ENCODE peak calls at places on chromosome 9, in seven cellular contexts. U is stimulated activated effector memory CD8-positive, alpha-beta T cell treated with anti-CD3 and anti-CD28 coated beads, Interleukin-12 subunit alpha, Interleukin-12 subunit beta, amount 100 ng/mL, for 72 hours; G is NCI-H1105; P is endodermal cell; Y is cardiac fibroblast; B is activated T-cell treated with anti-CD3 and anti-CD28 coated beads, Interleukin-2, amount 50 U/mL, for 72 hours; D is ELR. W is an unnamed sample.
A peak's percentile ranks its signal among the peaks of the same experiment; 100 is the strongest.

GRCh38 chr9:112072721-112073553 is 102.2 kb downstream of the SUSD1 start:
- DNase-seq in U (no peak), G (no peak), P (no peak), Y (peak; percentile 94), B (no peak), D (peak; percentile 78), W (peak; percentile 90)

GRCh38 chr9:111198936-111199335 is 131.1 kb downstream of the OR2K2 start:
- DNase-seq in U (no peak), G (no peak), P (no peak), Y (peak; percentile 4), B (no peak), D (peak; percentile 3), W (peak; percentile 21)

GRCh38 chr9:116149844-116150243 is 3.7 kb upstream of the PAPPA start:
- DNase-seq in U (no peak), G (no peak), P (peak; percentile 82), Y (no peak), B (peak; percentile 14), D (peak; percentile 56), W (peak; percentile 18)

GRCh38 chr9:89686621-89687020 is 81.8 kb downstream of the GADD45G start:
- DNase-seq in U (no peak), G (no peak), P (no peak), Y (no peak), B (no peak), D (no peak), W (no peak)

GRCh38 chr9:6008169-6008979 is 7.0 kb downstream of the RANBP6 start:
- DNase-seq in U (peak; percentile 93), G (peak; percentile 98), P (peak; percentile 100), Y (peak; percentile 99), B (peak; percentile 91), D (peak; percentile 98), W (peak; percentile 98)

GRCh38 chr9:134325813-134326753 is at the start of gene RXRA:
- DNase-seq in U (peak; percentile 61), G (peak; percentile 42), P (peak; percentile 88), Y (peak; percentile 94), B (peak; percentile 52), D (peak; percentile 84), W (peak; percentile 83)

GRCh38 chr9:88776717-88777497 is 214.4 kb upstream of the S1PR3 start:
- DNase-seq in U (no peak), G (no peak), P (no peak), Y (peak; percentile 89), B (no peak), D (peak; percentile 93), W (peak; percentile 93)

GRCh38 chr9:9790216-9790872 is 822.5 kb downstream of the PTPRD start:
- DNase-seq in U (no peak), G (peak; percentile 67), P (peak; percentile 65), Y (peak; percentile 5), B (peak; percentile 6), D (peak; percentile 4), W (no peak)

GRCh38 chr9:92534199-92535159 is 1.3 kb downstream of the ECM2 start:
- DNase-seq in U (no peak), G (no peak), P (no peak), Y (no peak), B (no peak), D (no peak), W (peak; percentile 2)

GRCh38 chr9:94802795-94803194 is 76.3 kb downstream of the AOPEP start:
- DNase-seq in U (peak; percentile 68), G (no peak), P (peak; percentile 42), Y (no peak), B (peak; percentile 50), D (peak; percentile 84), W (peak; percentile 47)

GRCh38 chr9:109463924-109464625 is 34.0 kb downstream of the PTPN3 start:
- DNase-seq in U (no peak), G (no peak), P (no peak), Y (no peak), B (peak; percentile 42), D (no peak), W (no peak)

GRCh38 chr9:135076143-135076875 is 11.2 kb upstream of the OLFM1 start:
- DNase-seq in U (no peak), G (no peak), P (peak; percentile 49), Y (no peak), B (no peak), D (no peak), W (no peak)

GRCh38 chr9:71490810-71491209 is 277.5 kb downstream of the CEMIP2 start:
- DNase-seq in U (no peak), G (no peak), P (no peak), Y (no peak), B (no peak), D (peak; percentile 11), W (no peak)

GRCh38 chr9:113593682-113594281 is 130.3 kb downstream of the RGS3 start:
- DNase-seq in U (no peak), G (no peak), P (peak; percentile 98), Y (peak; percentile 99), B (no peak), D (peak; percentile 99), W (peak; percentile 98)

GRCh38 chr9:130867556-130867955 is 29.1 kb downstream of the QRFP start:
- DNase-seq in U (no peak), G (no peak), P (no peak), Y (no peak), B (no peak), D (no peak), W (no peak)

GRCh38 chr9:73129941-73130695 is 21.5 kb upstream of the ANXA1 start:
- DNase-seq in U (no peak), G (no peak), P (no peak), Y (no peak), B (no peak), D (no peak), W (no peak)

GRCh38 chr9:126219717-126220116 is 106.9 kb upstream of the MVB12B start:
- DNase-seq in U (no peak), G (no peak), P (peak; percentile 58), Y (no peak), B (no peak), D (no peak), W (no peak)

GRCh38 chr9:112125961-112126388 is 49.1 kb downstream of the SUSD1 start:
- DNase-seq in U (no peak), G (no peak), P (no peak), Y (no peak), B (no peak), D (no peak), W (no peak)

GRCh38 chr9:83061036-83061435 is 1.9 kb downstream of the RASEF start:
- DNase-seq in U (no peak), G (no peak), P (no peak), Y (no peak), B (no peak), D (peak; percentile 26), W (no peak)

GRCh38 chr9:136015656-136016055 is 54.5 kb upstream of the UBAC1 start:
- DNase-seq in U (no peak), G (no peak), P (peak; percentile 33), Y (no peak), B (no peak), D (no peak), W (no peak)

GRCh38 chr9:72312563-72312962 is 52.4 kb downstream of the ZFAND5 start:
- DNase-seq in U (no peak), G (no peak), P (no peak), Y (no peak), B (no peak), D (no peak), W (no peak)

GRCh38 chr9:15182755-15183154 is 124.3 kb downstream of the TTC39B start:
- DNase-seq in U (no peak), G (no peak), P (no peak), Y (no peak), B (no peak), D (no peak), W (no peak)

GRCh38 chr9:35599763-35600604 is 5.1 kb upstream of the TESK1 start:
- DNase-seq in U (no peak), G (no peak), P (peak; percentile 62), Y (peak; percentile 8), B (no peak), D (peak; percentile 18), W (no peak)

GRCh38 chr9:100099722-100100042 is 639 bp downstream of the INVS start:
- DNase-seq in U (no peak), G (no peak), P (no peak), Y (no peak), B (no peak), D (no peak), W (peak; percentile 44)

GRCh38 chr9:36928670-36929349 is 105.3 kb downstream of the PAX5 start:
- DNase-seq in U (no peak), G (no peak), P (no peak), Y (peak; percentile 75), B (peak; percentile 64), D (peak; percentile 69), W (peak; percentile 68)

GRCh38 chr9:97504381-97505216 is 3.1 kb downstream of the TMOD1 start:
- DNase-seq in U (no peak), G (no peak), P (no peak), Y (no peak), B (no peak), D (no peak), W (no peak)

GRCh38 chr9:132372177-132373095 is 17.6 kb upstream of the SETX start:
- DNase-seq in U (no peak), G (no peak), P (peak; percentile 35), Y (peak; percentile 84), B (no peak), D (peak; percentile 61), W (peak; percentile 18)